ENCODE peak calls at places on chromosomes 6 and 20, in nine cellular contexts. U, A, S, D, O, W, R, M and B are unnamed samples.

GRCh38 chr6:36827261-36828079 is 11.8 kb downstream of the CPNE5 start:
- DNase-seq in U (no peak), A (peak), S (peak), D (no peak), O (no peak), W (peak), R (no peak), M (no peak), B (no peak)

GRCh38 chr6:52390361-52390727 is 28.4 kb downstream of the PAQR8 start:
- DNase-seq in U (no peak), A (peak), S (peak), D (no peak), O (no peak), W (peak), R (no peak), M (no peak), B (no peak)

GRCh38 chr20:54174452-54175175 is 828 bp upstream of the CYP24A1 start:
- DNase-seq in U (no peak), A (no peak), S (no peak), D (no peak), O (no peak), W (no peak), R (no peak), M (no peak), B (no peak)

GRCh38 chr20:19835533-19836222 is 77.6 kb downstream of the RIN2 start:
- DNase-seq in U (peak), A (no peak), S (no peak), D (no peak), O (peak), W (no peak), R (peak), M (no peak), B (no peak)

GRCh38 chr6:32609731-32610640 is 20.3 kb upstream of the HLA-DRB1 start:
- DNase-seq in U (no peak), A (peak), S (peak), D (no peak), O (peak), W (peak), R (no peak), M (no peak), B (no peak)

GRCh38 chr6:148565931-148566663 is 180.7 kb upstream of the UST start:
- DNase-seq in U (no peak), A (no peak), S (no peak), D (no peak), O (no peak), W (no peak), R (no peak), M (no peak), B (no peak)

GRCh38 chr20:11376406-11376805 is 541.3 kb upstream of the BTBD3 start:
- DNase-seq in U (no peak), A (no peak), S (no peak), D (no peak), O (no peak), W (no peak), R (no peak), M (no peak), B (no peak)

GRCh38 chr6:26158581-26159416 is 71.6 kb downstream of the HFE start:
- DNase-seq in U (peak), A (peak), S (peak), D (peak), O (peak), W (peak), R (no peak), M (peak), B (no peak)

GRCh38 chr20:50837532-50838321 is 42.9 kb downstream of the BCAS4 start:
- DNase-seq in U (peak), A (no peak), S (no peak), D (no peak), O (no peak), W (peak), R (no peak), M (no peak), B (peak)

GRCh38 chr6:11974089-11974488 is 38.0 kb upstream of the HIVEP1 start:
- DNase-seq in U (no peak), A (no peak), S (no peak), D (no peak), O (no peak), W (no peak), R (no peak), M (no peak), B (no peak)

GRCh38 chr20:21149344-21149743 is 23.5 kb downstream of the KIZ start:
- DNase-seq in U (no peak), A (no peak), S (no peak), D (no peak), O (no peak), W (no peak), R (no peak), M (no peak), B (no peak)

GRCh38 chr6:22302828-22303227 is 6.0 kb upstream of the PRL start:
- DNase-seq in U (no peak), A (no peak), S (no peak), D (no peak), O (no peak), W (no peak), R (no peak), M (no peak), B (no peak)

GRCh38 chr6:147109707-147110106 is 94.5 kb upstream of the STXBP5 start:
- DNase-seq in U (no peak), A (no peak), S (no peak), D (no peak), O (no peak), W (no peak), R (no peak), M (no peak), B (no peak)

GRCh38 chr20:45993197-45993951 is 15.3 kb upstream of the MMP9 start:
- DNase-seq in U (no peak), A (peak), S (no peak), D (no peak), O (peak), W (no peak), R (no peak), M (no peak), B (peak)

GRCh38 chr6:31070711-31071197 is 41.6 kb downstream of the C6orf15 start:
- DNase-seq in U (no peak), A (peak), S (peak), D (no peak), O (peak), W (no peak), R (peak), M (no peak), B (no peak)

GRCh38 chr6:165515963-165516624 is 146.9 kb downstream of the PDE10A start:
- DNase-seq in U (no peak), A (no peak), S (no peak), D (no peak), O (no peak), W (no peak), R (no peak), M (no peak), B (no peak)

GRCh38 chr6:138541793-138542481 is 42.6 kb upstream of the NHSL1 start:
- DNase-seq in U (no peak), A (peak), S (no peak), D (no peak), O (no peak), W (no peak), R (no peak), M (no peak), B (no peak)

GRCh38 chr20:16821211-16822089 is 73.3 kb downstream of the OTOR start:
- DNase-seq in U (no peak), A (peak), S (peak), D (no peak), O (peak), W (peak), R (no peak), M (peak), B (no peak)

GRCh38 chr20:38275815-38276550 is 15.4 kb upstream of the KIAA1755 start:
- DNase-seq in U (no peak), A (no peak), S (no peak), D (peak), O (no peak), W (peak), R (no peak), M (peak), B (peak)